ENCODE peak calls at places on chromosomes 16 and 17, in six cellular contexts. One of them, this sample, is unnamed.

GRCh38 chr17:35713069-35713728 is 18.2 kb upstream of the RASL10B start:
- ATAC-seq in right cardiac atrium: peak
- ATAC-seq in left lung: peak
- ATAC-seq in A549: no peak
- ATAC-seq in upper lobe of left lung: no peak
- ATAC-seq in psoas muscle: peak
- ATAC-seq in this sample: peak

GRCh38 chr17:34579979-34580684 is 750 bp downstream of the TMEM132E start:
- ATAC-seq in upper lobe of left lung: no peak
- ATAC-seq in A549: peak
- ATAC-seq in right cardiac atrium: peak
- ATAC-seq in psoas muscle: peak
- ATAC-seq in left lung: peak
- ATAC-seq in this sample: peak

GRCh38 chr16:89122322-89122831 is 28.7 kb downstream of the ACSF3 start:
- ATAC-seq in upper lobe of left lung: peak
- ATAC-seq in right cardiac atrium: no peak
- ATAC-seq in left lung: peak
- ATAC-seq in A549: no peak
- ATAC-seq in psoas muscle: no peak
- ATAC-seq in this sample: no peak

GRCh38 chr17:44543213-44543904 is 13.9 kb upstream of the FZD2 start:
- ATAC-seq in left lung: peak
- ATAC-seq in A549: peak
- ATAC-seq in upper lobe of left lung: peak
- ATAC-seq in right cardiac atrium: no peak
- ATAC-seq in psoas muscle: no peak
- ATAC-seq in this sample: no peak

GRCh38 chr16:84176192-84177053 is 10.4 kb downstream of the TAF1C start:
- ATAC-seq in A549: peak
- ATAC-seq in left lung: peak
- ATAC-seq in right cardiac atrium: peak
- ATAC-seq in upper lobe of left lung: peak
- ATAC-seq in psoas muscle: no peak
- ATAC-seq in this sample: no peak

GRCh38 chr17:74403512-74404137 is 28.3 kb upstream of the GPRC5C start:
- ATAC-seq in A549: no peak
- ATAC-seq in upper lobe of left lung: no peak
- ATAC-seq in left lung: no peak
- ATAC-seq in right cardiac atrium: no peak
- ATAC-seq in psoas muscle: no peak
- ATAC-seq in this sample: no peak

GRCh38 chr16:20683812-20684211 is 13.7 kb downstream of the ACSM1 start:
- ATAC-seq in left lung: no peak
- ATAC-seq in psoas muscle: no peak
- ATAC-seq in right cardiac atrium: no peak
- ATAC-seq in upper lobe of left lung: no peak
- ATAC-seq in A549: no peak
- ATAC-seq in this sample: no peak

GRCh38 chr16:4811773-4812172 is 9.3 kb upstream of the ROGDI start:
- ATAC-seq in A549: peak
- ATAC-seq in left lung: no peak
- ATAC-seq in upper lobe of left lung: peak
- ATAC-seq in right cardiac atrium: no peak
- ATAC-seq in psoas muscle: no peak
- ATAC-seq in this sample: no peak

GRCh38 chr17:72270530-72270929 is 149.7 kb downstream of the SOX9 start:
- ATAC-seq in A549: no peak
- ATAC-seq in upper lobe of left lung: no peak
- ATAC-seq in psoas muscle: no peak
- ATAC-seq in right cardiac atrium: peak
- ATAC-seq in left lung: peak
- ATAC-seq in this sample: no peak

GRCh38 chr16:27286446-27286845 is 17.9 kb upstream of the NSMCE1 start:
- ATAC-seq in upper lobe of left lung: peak
- ATAC-seq in left lung: peak
- ATAC-seq in psoas muscle: peak
- ATAC-seq in A549: peak
- ATAC-seq in right cardiac atrium: peak
- ATAC-seq in this sample: peak

GRCh38 chr17:47703191-47703591 is 9.2 kb downstream of the TBKBP1 start:
- ATAC-seq in A549: no peak
- ATAC-seq in left lung: no peak
- ATAC-seq in upper lobe of left lung: no peak
- ATAC-seq in psoas muscle: no peak
- ATAC-seq in right cardiac atrium: no peak
- ATAC-seq in this sample: no peak